ENCODE peak calls at places on chromosomes 6 and 20, in nine cellular contexts. S, M, I, G, H, U, Q, P and O are unnamed samples.

GRCh38 chr6:169587992-169588391 is 113.8 kb downstream of the WDR27 start:
- DNase-seq in I (no peak), U (no peak), S (no peak), G (no peak), Q (no peak), M (no peak), H (no peak), P (no peak), O (no peak)

GRCh38 chr6:321158-321438 is 28.8 kb downstream of the DUSP22 start:
- DNase-seq in U (no peak), Q (no peak), H (no peak), I (no peak), S (no peak), P (no peak), M (no peak), G (no peak), O (no peak)

GRCh38 chr6:25485820-25486559 is 166.0 kb upstream of the SCGN start:
- DNase-seq in H (peak; percentile 62), P (peak; percentile 19), U (no peak), M (no peak), I (peak; percentile 33), Q (peak; percentile 66), G (no peak), S (no peak), O (peak; percentile 68)

GRCh38 chr6:90015883-90016282 is 121.6 kb downstream of the GJA10 start:
- DNase-seq in I (no peak), P (no peak), U (no peak), G (no peak), H (no peak), S (no peak), M (no peak), Q (no peak), O (no peak)

GRCh38 chr20:50415516-50416268 is 94.5 kb upstream of the PTPN1 start:
- DNase-seq in H (peak; percentile 99), U (no peak), M (peak; percentile 98), G (no peak), P (peak; percentile 100), Q (peak; percentile 99), I (peak; percentile 99), S (no peak), O (peak; percentile 100)

GRCh38 chr6:120606743-120607142 is 727.5 kb downstream of the TBC1D32 start:
- DNase-seq in I (no peak), M (no peak), P (no peak), G (no peak), Q (no peak), H (no peak), S (no peak), U (no peak), O (no peak)

GRCh38 chr6:101110814-101111213 is 229.7 kb upstream of the ASCC3 start:
- DNase-seq in M (no peak), Q (no peak), I (no peak), P (no peak), U (no peak), H (no peak), S (no peak), G (no peak), O (no peak)

GRCh38 chr20:41476446-41476845 is 109.8 kb upstream of the EMILIN3 start:
- DNase-seq in G (no peak), P (no peak), H (no peak), M (no peak), S (no peak), Q (no peak), I (no peak), U (no peak), O (no peak)

GRCh38 chr6:37473364-37474095 is 26.2 kb downstream of the CCDC167 start:
- DNase-seq in G (no peak), U (no peak), P (peak; percentile 49), Q (peak; percentile 73), I (no peak), S (no peak), M (no peak), H (no peak), O (peak; percentile 74)

GRCh38 chr6:122778961-122779671 is 400 bp upstream of the FABP7 start:
- DNase-seq in H (no peak), I (no peak), S (no peak), M (no peak), U (no peak), Q (no peak), G (no peak), P (no peak), O (no peak)

GRCh38 chr6:149698175-149698574 is 19.7 kb downstream of the LATS1 start:
- DNase-seq in G (no peak), U (no peak), P (no peak), H (no peak), M (no peak), S (no peak), I (no peak), Q (no peak), O (no peak)
- H3K36me3 ChIP-seq in G (peaks cover 46% of the 10 kb centered on the region), U (peaks cover 56% of the 10 kb centered on the region), P (no peaks in the 10 kb centered on the region), H (no peaks in the 10 kb centered on the region), M (no peaks in the 10 kb centered on the region), S (peaks cover 5% of the 10 kb centered on the region), I (no peaks in the 10 kb centered on the region), Q (peaks cover 58% of the 10 kb centered on the region), O (peaks cover 82% of the 10 kb centered on the region)

DNA sequence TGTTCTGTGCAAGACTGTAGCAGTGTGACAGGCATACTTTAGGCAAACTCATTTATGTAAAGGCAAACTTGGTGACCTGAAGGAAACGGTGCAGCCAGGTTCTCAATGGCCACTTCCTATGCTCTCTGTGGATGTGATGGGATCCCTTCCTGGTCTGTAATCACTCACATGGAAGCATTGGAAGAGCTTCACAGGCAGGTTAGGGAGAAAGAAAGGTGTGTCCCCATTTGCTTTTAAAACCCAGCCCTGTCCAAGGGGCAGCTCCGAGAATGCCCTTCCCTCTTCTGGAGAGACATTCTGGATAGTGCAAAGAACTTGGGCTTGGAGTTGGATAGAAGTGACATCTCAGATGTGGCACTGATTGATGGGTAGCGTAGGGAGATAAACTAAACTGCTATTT is 28.1 kb downstream of the CEP43 start:
- DNase-seq in P (no peak), S (no peak), G (no peak), M (no peak), I (no peak), U (no peak), H (no peak), Q (no peak), O (no peak)
- H3K9me3 ChIP-seq in P (no peaks in the 10 kb centered on the region), S (no peaks in the 10 kb centered on the region), G (no peaks in the 10 kb centered on the region), M (no peaks in the 10 kb centered on the region), I (no peaks in the 10 kb centered on the region), U (no peaks in the 10 kb centered on the region), H (no peaks in the 10 kb centered on the region), Q (no peaks in the 10 kb centered on the region), O (no peaks in the 10 kb centered on the region)

GRCh38 chr20:34260208-34260942 is 19.2 kb downstream of the ASIP start:
- DNase-seq in P (no peak), G (no peak), I (no peak), Q (no peak), S (no peak), H (no peak), M (no peak), U (no peak), O (no peak)

GRCh38 chr20:34251619-34252018 is 10.4 kb downstream of the ASIP start:
- DNase-seq in P (no peak), Q (no peak), G (no peak), I (no peak), S (no peak), M (no peak), H (no peak), U (no peak), O (no peak)

GRCh38 chr20:34254979-34255378 is 13.8 kb downstream of the ASIP start:
- DNase-seq in M (no peak), P (no peak), U (no peak), H (no peak), S (no peak), Q (no peak), G (no peak), I (no peak), O (no peak)

GRCh38 chr20:34256629-34257124 is 15.5 kb downstream of the ASIP start:
- DNase-seq in Q (no peak), I (no peak), M (no peak), G (no peak), U (no peak), H (no peak), S (no peak), P (no peak), O (no peak)
- H3K27me3 ChIP-seq in Q (no peaks in the 10 kb centered on the region), I (no peaks in the 10 kb centered on the region), M (no peaks in the 10 kb centered on the region), G (no peaks in the 10 kb centered on the region), U (no peaks in the 10 kb centered on the region), H (no peaks in the 10 kb centered on the region), S (no peaks in the 10 kb centered on the region), P (no peaks in the 10 kb centered on the region), O (no peaks in the 10 kb centered on the region)

DNA sequence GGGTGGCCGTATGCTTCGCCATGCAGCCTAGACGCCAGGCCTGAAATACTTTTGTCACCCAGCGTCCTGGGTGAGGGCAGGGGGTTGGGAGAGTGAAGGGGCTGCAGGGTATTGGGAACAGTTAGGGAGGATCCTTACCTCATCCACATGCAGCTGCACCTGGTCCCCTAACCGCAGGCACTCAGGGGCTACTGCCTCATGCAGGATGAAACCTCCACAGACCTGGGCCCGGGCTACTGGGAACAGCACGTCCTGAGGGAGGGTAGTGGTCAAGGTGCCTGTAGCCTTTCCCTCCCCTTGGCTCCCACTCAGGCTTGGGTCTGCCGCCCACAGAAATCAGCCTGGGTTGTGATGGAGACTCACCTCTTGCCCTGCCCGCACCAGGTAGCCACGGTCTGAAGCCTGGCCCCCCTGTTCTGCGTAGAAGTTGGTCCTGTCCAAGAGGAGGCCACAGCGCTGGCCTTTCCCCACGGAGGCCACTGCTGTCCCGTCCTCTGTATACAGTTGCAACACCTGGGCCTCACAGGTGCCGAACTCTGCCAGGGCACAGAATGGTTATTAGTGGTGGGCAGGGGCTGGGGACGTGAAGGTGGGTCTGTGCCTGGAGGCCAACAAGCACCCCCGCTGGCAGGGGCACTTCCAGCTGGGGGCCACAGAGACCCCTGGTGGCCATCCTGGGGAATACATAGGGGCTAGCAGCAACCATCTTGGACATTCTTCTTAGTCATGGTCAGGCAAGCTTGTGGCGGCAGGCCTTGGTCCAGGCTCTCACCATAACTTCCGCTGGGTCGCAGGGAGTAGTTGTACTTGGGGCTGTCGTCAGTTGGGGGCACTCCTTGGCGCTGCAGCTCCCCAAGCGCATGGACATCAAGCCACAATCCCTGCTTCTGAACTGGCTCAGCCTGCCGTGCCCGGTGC is 8.6 kb downstream of the AARS2 start:
- DNase-seq in S (peak; percentile 55), M (no peak), P (peak; percentile 30), G (no peak), Q (no peak), U (peak; percentile 41), I (no peak), H (no peak), O (no peak)
- H3K36me3 ChIP-seq in S (peaks cover 28% of the 10 kb centered on the region), M (no peaks in the 10 kb centered on the region), P (peaks cover 4% of the 10 kb centered on the region), G (peaks cover 94% of the 10 kb centered on the region), Q (peaks cover 95% of the 10 kb centered on the region), U (peaks cover 62% of the 10 kb centered on the region), I (no peaks in the 10 kb centered on the region), H (peaks cover 16% of the 10 kb centered on the region), O (peaks cover 92% of the 10 kb centered on the region)

DNA sequence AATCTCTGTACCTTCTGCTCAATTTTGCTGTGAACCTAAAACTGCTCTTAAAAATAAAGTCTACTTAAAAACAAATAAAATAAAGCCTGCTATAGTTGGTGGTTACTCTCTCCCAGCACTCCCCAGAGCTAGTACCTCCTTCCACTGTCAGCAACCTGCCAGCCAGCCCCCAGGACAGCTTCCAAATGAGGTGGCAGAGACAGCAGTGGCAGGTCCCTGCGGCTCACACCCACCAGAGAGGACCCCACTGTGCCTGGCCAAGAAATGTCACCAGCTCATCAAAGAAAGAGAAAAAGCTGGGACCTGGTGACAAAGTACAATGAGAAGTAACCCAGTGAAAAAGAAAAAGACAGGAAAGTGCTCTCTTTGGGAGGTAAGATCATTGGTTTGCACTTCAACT is 15.2 kb downstream of the APMAP start:
- DNase-seq in H (no peak), G (no peak), I (no peak), S (no peak), Q (no peak), U (no peak), M (no peak), P (no peak), O (no peak)
- H3K9me3 ChIP-seq in H (no peaks in the 10 kb centered on the region), G (peaks cover 46% of the 10 kb centered on the region), I (peaks cover 4% of the 10 kb centered on the region), S (no peaks in the 10 kb centered on the region), Q (no peaks in the 10 kb centered on the region), U (peaks cover 13% of the 10 kb centered on the region), M (peaks cover 6% of the 10 kb centered on the region), P (no peaks in the 10 kb centered on the region), O (peaks cover 7% of the 10 kb centered on the region)